ENCODE peak calls at places on chromosomes 4 and X, in nine cellular contexts. One of them, this sample, is unnamed.

GRCh38 chr4:10461091-10461849 is 4.0 kb upstream of the ZNF518B start:
- DNase-seq in AG09319: no peak
- DNase-seq in EL: peak
- DNase-seq in iPS-NIHi11: peak
- DNase-seq in GDM1: peak
- DNase-seq in upper lobe of right lung: peak
- DNase-seq in non-pigmented ciliary epithelial cell: no peak
- DNase-seq in OCI-M1: peak
- DNase-seq in NCI-H1092: peak
- DNase-seq in this sample: peak

GRCh38 chrX:140822184-140822583 is 112.6 kb downstream of the LINC00632 start:
- DNase-seq in AG09319: no peak
- DNase-seq in EL: no peak
- DNase-seq in iPS-NIHi11: no peak
- DNase-seq in GDM1: no peak
- DNase-seq in upper lobe of right lung: no peak
- DNase-seq in non-pigmented ciliary epithelial cell: no peak
- DNase-seq in OCI-M1: no peak
- DNase-seq in NCI-H1092: no peak
- DNase-seq in this sample: no peak

GRCh38 chr4:113256946-113257345 is 207.5 kb downstream of the ANK2 start:
- DNase-seq in AG09319: peak
- DNase-seq in EL: peak
- DNase-seq in iPS-NIHi11: no peak
- DNase-seq in GDM1: no peak
- DNase-seq in upper lobe of right lung: no peak
- DNase-seq in non-pigmented ciliary epithelial cell: peak
- DNase-seq in OCI-M1: no peak
- DNase-seq in NCI-H1092: no peak
- DNase-seq in this sample: no peak

GRCh38 chr4:55444822-55445221 is 49.1 kb downstream of the TMEM165 start:
- DNase-seq in AG09319: no peak
- DNase-seq in EL: peak
- DNase-seq in iPS-NIHi11: no peak
- DNase-seq in GDM1: no peak
- DNase-seq in upper lobe of right lung: no peak
- DNase-seq in non-pigmented ciliary epithelial cell: no peak
- DNase-seq in OCI-M1: peak
- DNase-seq in NCI-H1092: no peak
- DNase-seq in this sample: no peak

GRCh38 chr4:174154455-174154854 is 129.0 kb downstream of the FBXO8 start:
- DNase-seq in AG09319: peak
- DNase-seq in EL: peak
- DNase-seq in iPS-NIHi11: no peak
- DNase-seq in GDM1: no peak
- DNase-seq in upper lobe of right lung: no peak
- DNase-seq in non-pigmented ciliary epithelial cell: peak
- DNase-seq in OCI-M1: peak
- DNase-seq in NCI-H1092: no peak
- DNase-seq in this sample: no peak

GRCh38 chrX:107734646-107735045 is 40.9 kb downstream of the TSC22D3 start:
- DNase-seq in AG09319: no peak
- DNase-seq in EL: no peak
- DNase-seq in iPS-NIHi11: no peak
- DNase-seq in GDM1: no peak
- DNase-seq in upper lobe of right lung: no peak
- DNase-seq in non-pigmented ciliary epithelial cell: no peak
- DNase-seq in OCI-M1: no peak
- DNase-seq in NCI-H1092: no peak
- DNase-seq in this sample: no peak

GRCh38 chr4:55175779-55176231 is 50.4 kb upstream of the KDR start:
- DNase-seq in AG09319: no peak
- DNase-seq in EL: peak
- DNase-seq in iPS-NIHi11: no peak
- DNase-seq in GDM1: no peak
- DNase-seq in upper lobe of right lung: no peak
- DNase-seq in non-pigmented ciliary epithelial cell: peak
- DNase-seq in OCI-M1: no peak
- DNase-seq in NCI-H1092: no peak
- DNase-seq in this sample: no peak

GRCh38 chr4:150078041-150078995 is at the start of gene DCLK2:
- DNase-seq in AG09319: peak
- DNase-seq in EL: peak
- DNase-seq in iPS-NIHi11: peak
- DNase-seq in GDM1: peak
- DNase-seq in upper lobe of right lung: peak
- DNase-seq in non-pigmented ciliary epithelial cell: no peak
- DNase-seq in OCI-M1: no peak
- DNase-seq in NCI-H1092: peak
- DNase-seq in this sample: peak

GRCh38 chr4:185835814-185836213 is 23.8 kb upstream of the SORBS2 start:
- DNase-seq in AG09319: no peak
- DNase-seq in EL: no peak
- DNase-seq in iPS-NIHi11: no peak
- DNase-seq in GDM1: no peak
- DNase-seq in upper lobe of right lung: no peak
- DNase-seq in non-pigmented ciliary epithelial cell: no peak
- DNase-seq in OCI-M1: no peak
- DNase-seq in NCI-H1092: no peak
- DNase-seq in this sample: no peak

GRCh38 chr4:37542749-37543148 is 143.4 kb downstream of the RELL1 start:
- DNase-seq in AG09319: no peak
- DNase-seq in EL: no peak
- DNase-seq in iPS-NIHi11: no peak
- DNase-seq in GDM1: no peak
- DNase-seq in upper lobe of right lung: no peak
- DNase-seq in non-pigmented ciliary epithelial cell: no peak
- DNase-seq in OCI-M1: no peak
- DNase-seq in NCI-H1092: no peak
- DNase-seq in this sample: no peak

GRCh38 chr4:54898941-54899340 is 226.5 kb downstream of the KDR start:
- DNase-seq in AG09319: no peak
- DNase-seq in EL: peak
- DNase-seq in iPS-NIHi11: no peak
- DNase-seq in GDM1: no peak
- DNase-seq in upper lobe of right lung: no peak
- DNase-seq in non-pigmented ciliary epithelial cell: no peak
- DNase-seq in OCI-M1: peak
- DNase-seq in NCI-H1092: no peak
- DNase-seq in this sample: no peak

GRCh38 chr4:184649971-184650855 is 675 bp downstream of the PRIMPOL start:
- DNase-seq in AG09319: no peak
- DNase-seq in EL: peak
- DNase-seq in iPS-NIHi11: no peak
- DNase-seq in GDM1: no peak
- DNase-seq in upper lobe of right lung: no peak
- DNase-seq in non-pigmented ciliary epithelial cell: no peak
- DNase-seq in OCI-M1: peak
- DNase-seq in NCI-H1092: peak
- DNase-seq in this sample: no peak

GRCh38 chr4:47716017-47716416 is 121.8 kb downstream of the CORIN start:
- DNase-seq in AG09319: no peak
- DNase-seq in EL: no peak
- DNase-seq in iPS-NIHi11: no peak
- DNase-seq in GDM1: no peak
- DNase-seq in upper lobe of right lung: no peak
- DNase-seq in non-pigmented ciliary epithelial cell: no peak
- DNase-seq in OCI-M1: no peak
- DNase-seq in NCI-H1092: no peak
- DNase-seq in this sample: no peak

GRCh38 chr4:48571471-48571870 is 81.4 kb downstream of the ZAR1 start:
- DNase-seq in AG09319: no peak
- DNase-seq in EL: no peak
- DNase-seq in iPS-NIHi11: no peak
- DNase-seq in GDM1: no peak
- DNase-seq in upper lobe of right lung: no peak
- DNase-seq in non-pigmented ciliary epithelial cell: no peak
- DNase-seq in OCI-M1: no peak
- DNase-seq in NCI-H1092: no peak
- DNase-seq in this sample: no peak

GRCh38 chr4:47145630-47146029 is 114.3 kb downstream of the GABRB1 start:
- DNase-seq in AG09319: no peak
- DNase-seq in EL: peak
- DNase-seq in iPS-NIHi11: no peak
- DNase-seq in GDM1: no peak
- DNase-seq in upper lobe of right lung: no peak
- DNase-seq in non-pigmented ciliary epithelial cell: peak
- DNase-seq in OCI-M1: peak
- DNase-seq in NCI-H1092: no peak
- DNase-seq in this sample: no peak

GRCh38 chr4:25060586-25061340 is 30.0 kb upstream of the LGI2 start:
- DNase-seq in AG09319: no peak
- DNase-seq in EL: no peak
- DNase-seq in iPS-NIHi11: no peak
- DNase-seq in GDM1: no peak
- DNase-seq in upper lobe of right lung: no peak
- DNase-seq in non-pigmented ciliary epithelial cell: no peak
- DNase-seq in OCI-M1: no peak
- DNase-seq in NCI-H1092: no peak
- DNase-seq in this sample: no peak

GRCh38 chrX:153694687-153695270 is 7.1 kb downstream of the SLC6A8 start:
- DNase-seq in AG09319: no peak
- DNase-seq in EL: no peak
- DNase-seq in iPS-NIHi11: no peak
- DNase-seq in GDM1: no peak
- DNase-seq in upper lobe of right lung: no peak
- DNase-seq in non-pigmented ciliary epithelial cell: no peak
- DNase-seq in OCI-M1: no peak
- DNase-seq in NCI-H1092: no peak
- DNase-seq in this sample: no peak

GRCh38 chr4:100494166-100494565 is 23.7 kb downstream of the EMCN start:
- DNase-seq in AG09319: no peak
- DNase-seq in EL: peak
- DNase-seq in iPS-NIHi11: no peak
- DNase-seq in GDM1: no peak
- DNase-seq in upper lobe of right lung: no peak
- DNase-seq in non-pigmented ciliary epithelial cell: no peak
- DNase-seq in OCI-M1: no peak
- DNase-seq in NCI-H1092: no peak
- DNase-seq in this sample: no peak

GRCh38 chr4:35500812-35501211 is 743.5 kb downstream of the ARAP2 start:
- DNase-seq in AG09319: no peak
- DNase-seq in EL: no peak
- DNase-seq in iPS-NIHi11: no peak
- DNase-seq in GDM1: peak
- DNase-seq in upper lobe of right lung: no peak
- DNase-seq in non-pigmented ciliary epithelial cell: no peak
- DNase-seq in OCI-M1: peak
- DNase-seq in NCI-H1092: no peak
- DNase-seq in this sample: no peak

GRCh38 chrX:110167952-110168451 is 149.9 kb downstream of the AMMECR1 start:
- DNase-seq in AG09319: no peak
- DNase-seq in EL: peak
- DNase-seq in iPS-NIHi11: peak
- DNase-seq in GDM1: no peak
- DNase-seq in upper lobe of right lung: peak
- DNase-seq in non-pigmented ciliary epithelial cell: no peak
- DNase-seq in OCI-M1: peak
- DNase-seq in NCI-H1092: no peak
- DNase-seq in this sample: no peak

GRCh38 chr4:54289316-54289715 is 60.2 kb downstream of the PDGFRA start:
- DNase-seq in AG09319: no peak
- DNase-seq in EL: no peak
- DNase-seq in iPS-NIHi11: no peak
- DNase-seq in GDM1: no peak
- DNase-seq in upper lobe of right lung: no peak
- DNase-seq in non-pigmented ciliary epithelial cell: no peak
- DNase-seq in OCI-M1: peak
- DNase-seq in NCI-H1092: no peak
- DNase-seq in this sample: no peak

This sample was measured in aorta.